ENCODE peak calls at places on chromosomes 16 and 17, in seven cellular contexts. One of them, this sample, is unnamed.

GRCh38 chr16:27169511-27170071 is 33.7 kb upstream of the KDM8 start:
- DNase-seq in MM.1S: peak; percentile 74
- DNase-seq in tibial artery: no peak
- DNase-seq in cardiac muscle cell: no peak
- DNase-seq in cardiac fibroblast: peak; percentile 89
- DNase-seq in right lobe of liver: peak; percentile 32
- DNase-seq in AG10803: peak; percentile 92
- DNase-seq in this sample: no peak

GRCh38 chr16:11384184-11384955 is 39.1 kb downstream of the RMI2 start:
- DNase-seq in MM.1S: no peak
- DNase-seq in tibial artery: no peak
- DNase-seq in cardiac muscle cell: no peak
- DNase-seq in cardiac fibroblast: no peak
- DNase-seq in right lobe of liver: no peak
- DNase-seq in AG10803: no peak
- DNase-seq in this sample: no peak

GRCh38 chr16:67423634-67424575 is 7.0 kb upstream of the HSD11B2 start:
- DNase-seq in MM.1S: no peak
- DNase-seq in tibial artery: no peak
- DNase-seq in cardiac muscle cell: no peak
- DNase-seq in cardiac fibroblast: no peak
- DNase-seq in right lobe of liver: no peak
- DNase-seq in AG10803: no peak
- DNase-seq in this sample: no peak

GRCh38 chr17:34556951-34557350 is 22.4 kb upstream of the TMEM132E start:
- DNase-seq in MM.1S: no peak
- DNase-seq in tibial artery: no peak
- DNase-seq in cardiac muscle cell: no peak
- DNase-seq in cardiac fibroblast: no peak
- DNase-seq in right lobe of liver: no peak
- DNase-seq in AG10803: no peak
- DNase-seq in this sample: no peak

GRCh38 chr17:13017623-13018462 is at the start of gene ELAC2:
- DNase-seq in MM.1S: peak; percentile 98
- DNase-seq in tibial artery: peak; percentile 99
- DNase-seq in cardiac muscle cell: peak; percentile 99
- DNase-seq in cardiac fibroblast: peak; percentile 99
- DNase-seq in right lobe of liver: peak; percentile 97
- DNase-seq in AG10803: peak; percentile 99
- DNase-seq in this sample: peak; percentile 97

GRCh38 chr17:44922136-44922535 is 6.8 kb upstream of the GFAP start:
- DNase-seq in MM.1S: no peak
- DNase-seq in tibial artery: peak; percentile 24
- DNase-seq in cardiac muscle cell: no peak
- DNase-seq in cardiac fibroblast: no peak
- DNase-seq in right lobe of liver: no peak
- DNase-seq in AG10803: no peak
- DNase-seq in this sample: no peak

GRCh38 chr17:81519284-81520020 is 6.9 kb upstream of the ACTG1 start:
- DNase-seq in MM.1S: peak; percentile 77
- DNase-seq in tibial artery: peak; percentile 73
- DNase-seq in cardiac muscle cell: peak; percentile 53
- DNase-seq in cardiac fibroblast: no peak
- DNase-seq in right lobe of liver: peak; percentile 71
- DNase-seq in AG10803: no peak
- DNase-seq in this sample: no peak

GRCh38 chr16:6081320-6081976 is 983.9 kb upstream of the EEF2KMT start:
- DNase-seq in MM.1S: peak; percentile 53
- DNase-seq in tibial artery: no peak
- DNase-seq in cardiac muscle cell: peak; percentile 45
- DNase-seq in cardiac fibroblast: no peak
- DNase-seq in right lobe of liver: no peak
- DNase-seq in AG10803: no peak
- DNase-seq in this sample: no peak

GRCh38 chr16:2858245-2859025 is 465 bp upstream of the PRSS22 start:
- DNase-seq in MM.1S: no peak
- DNase-seq in tibial artery: peak; percentile 58
- DNase-seq in cardiac muscle cell: no peak
- DNase-seq in cardiac fibroblast: no peak
- DNase-seq in right lobe of liver: no peak
- DNase-seq in AG10803: no peak
- DNase-seq in this sample: no peak

GRCh38 chr17:31321481-31321880 is at the start of gene EVI2A:
- DNase-seq in MM.1S: peak; percentile 97
- DNase-seq in tibial artery: no peak
- DNase-seq in cardiac muscle cell: no peak
- DNase-seq in cardiac fibroblast: peak; percentile 81
- DNase-seq in right lobe of liver: no peak
- DNase-seq in AG10803: peak; percentile 70
- DNase-seq in this sample: peak; percentile 84

GRCh38 chr17:79619196-79619595 is 8.3 kb upstream of the RBFOX3 start:
- DNase-seq in MM.1S: no peak
- DNase-seq in tibial artery: peak; percentile 45
- DNase-seq in cardiac muscle cell: no peak
- DNase-seq in cardiac fibroblast: no peak
- DNase-seq in right lobe of liver: peak; percentile 2
- DNase-seq in AG10803: no peak
- DNase-seq in this sample: no peak

GRCh38 chr16:31202402-31203385 is at the start of gene PYCARD:
- DNase-seq in MM.1S: peak; percentile 25
- DNase-seq in tibial artery: peak; percentile 77
- DNase-seq in cardiac muscle cell: peak; percentile 43
- DNase-seq in cardiac fibroblast: peak; percentile 50
- DNase-seq in right lobe of liver: peak; percentile 70
- DNase-seq in AG10803: peak; percentile 32
- DNase-seq in this sample: no peak

GRCh38 chr16:85699628-85700027 is 10.9 kb upstream of the GINS2 start:
- DNase-seq in MM.1S: no peak
- DNase-seq in tibial artery: no peak
- DNase-seq in cardiac muscle cell: peak; percentile 68
- DNase-seq in cardiac fibroblast: peak; percentile 72
- DNase-seq in right lobe of liver: no peak
- DNase-seq in AG10803: peak; percentile 53
- DNase-seq in this sample: no peak

GRCh38 chr16:52070341-52071057 is 476.4 kb downstream of the TOX3 start:
- DNase-seq in MM.1S: no peak
- DNase-seq in tibial artery: no peak
- DNase-seq in cardiac muscle cell: no peak
- DNase-seq in cardiac fibroblast: no peak
- DNase-seq in right lobe of liver: no peak
- DNase-seq in AG10803: no peak
- DNase-seq in this sample: no peak

GRCh38 chr16:56606688-56607618 is 1.4 kb upstream of the MT2A start:
- DNase-seq in MM.1S: no peak
- DNase-seq in tibial artery: peak; percentile 92
- DNase-seq in cardiac muscle cell: no peak
- DNase-seq in cardiac fibroblast: peak; percentile 98
- DNase-seq in right lobe of liver: peak; percentile 89
- DNase-seq in AG10803: peak; percentile 99
- DNase-seq in this sample: no peak

GRCh38 chr17:40316571-40317344 is 7.8 kb downstream of the RARA start:
- DNase-seq in MM.1S: no peak
- DNase-seq in tibial artery: peak; percentile 82
- DNase-seq in cardiac muscle cell: peak; percentile 82
- DNase-seq in cardiac fibroblast: peak; percentile 75
- DNase-seq in right lobe of liver: peak; percentile 85
- DNase-seq in AG10803: peak; percentile 87
- DNase-seq in this sample: no peak

GRCh38 chr16:11219188-11219587 is 36.8 kb downstream of the SOCS1 start:
- DNase-seq in MM.1S: no peak
- DNase-seq in tibial artery: no peak
- DNase-seq in cardiac muscle cell: no peak
- DNase-seq in cardiac fibroblast: peak; percentile 41
- DNase-seq in right lobe of liver: no peak
- DNase-seq in AG10803: no peak
- DNase-seq in this sample: no peak

GRCh38 chr17:7573324-7574080 is 5.9 kb upstream of the CD68 start:
- DNase-seq in MM.1S: peak; percentile 87
- DNase-seq in tibial artery: peak; percentile 96
- DNase-seq in cardiac muscle cell: peak; percentile 94
- DNase-seq in cardiac fibroblast: peak; percentile 97
- DNase-seq in right lobe of liver: peak; percentile 90
- DNase-seq in AG10803: peak; percentile 90
- DNase-seq in this sample: no peak

GRCh38 chr17:83178533-83179201 is 99.3 kb downstream of the METRNL start:
- DNase-seq in MM.1S: no peak
- DNase-seq in tibial artery: no peak
- DNase-seq in cardiac muscle cell: no peak
- DNase-seq in cardiac fibroblast: no peak
- DNase-seq in right lobe of liver: peak; percentile 14
- DNase-seq in AG10803: no peak
- DNase-seq in this sample: no peak

GRCh38 chr16:1089822-1090619 is 6.0 kb downstream of the C1QTNF8 start:
- DNase-seq in MM.1S: no peak
- DNase-seq in tibial artery: peak; percentile 92
- DNase-seq in cardiac muscle cell: no peak
- DNase-seq in cardiac fibroblast: no peak
- DNase-seq in right lobe of liver: peak; percentile 68
- DNase-seq in AG10803: no peak
- DNase-seq in this sample: no peak

GRCh38 chr16:67112591-67113399 is 3.1 kb downstream of the PHAF1 start:
- DNase-seq in MM.1S: no peak
- DNase-seq in tibial artery: no peak
- DNase-seq in cardiac muscle cell: no peak
- DNase-seq in cardiac fibroblast: no peak
- DNase-seq in right lobe of liver: no peak
- DNase-seq in AG10803: no peak
- DNase-seq in this sample: no peak

GRCh38 chr16:57484515-57485005 is 1.7 kb downstream of the DOK4 start:
- DNase-seq in MM.1S: no peak
- DNase-seq in tibial artery: peak; percentile 57
- DNase-seq in cardiac muscle cell: no peak
- DNase-seq in cardiac fibroblast: no peak
- DNase-seq in right lobe of liver: no peak
- DNase-seq in AG10803: no peak
- DNase-seq in this sample: no peak

GRCh38 chr17:32912218-32912897 is 15.6 kb upstream of the TMEM98 start:
- DNase-seq in MM.1S: no peak
- DNase-seq in tibial artery: peak; percentile 82
- DNase-seq in cardiac muscle cell: peak; percentile 49
- DNase-seq in cardiac fibroblast: peak; percentile 78
- DNase-seq in right lobe of liver: peak; percentile 35
- DNase-seq in AG10803: peak; percentile 77
- DNase-seq in this sample: no peak

GRCh38 chr17:82246040-82246364 is 17.2 kb downstream of the SLC16A3 start:
- DNase-seq in MM.1S: no peak
- DNase-seq in tibial artery: no peak
- DNase-seq in cardiac muscle cell: no peak
- DNase-seq in cardiac fibroblast: no peak
- DNase-seq in right lobe of liver: no peak
- DNase-seq in AG10803: no peak
- DNase-seq in this sample: no peak

DNA sequence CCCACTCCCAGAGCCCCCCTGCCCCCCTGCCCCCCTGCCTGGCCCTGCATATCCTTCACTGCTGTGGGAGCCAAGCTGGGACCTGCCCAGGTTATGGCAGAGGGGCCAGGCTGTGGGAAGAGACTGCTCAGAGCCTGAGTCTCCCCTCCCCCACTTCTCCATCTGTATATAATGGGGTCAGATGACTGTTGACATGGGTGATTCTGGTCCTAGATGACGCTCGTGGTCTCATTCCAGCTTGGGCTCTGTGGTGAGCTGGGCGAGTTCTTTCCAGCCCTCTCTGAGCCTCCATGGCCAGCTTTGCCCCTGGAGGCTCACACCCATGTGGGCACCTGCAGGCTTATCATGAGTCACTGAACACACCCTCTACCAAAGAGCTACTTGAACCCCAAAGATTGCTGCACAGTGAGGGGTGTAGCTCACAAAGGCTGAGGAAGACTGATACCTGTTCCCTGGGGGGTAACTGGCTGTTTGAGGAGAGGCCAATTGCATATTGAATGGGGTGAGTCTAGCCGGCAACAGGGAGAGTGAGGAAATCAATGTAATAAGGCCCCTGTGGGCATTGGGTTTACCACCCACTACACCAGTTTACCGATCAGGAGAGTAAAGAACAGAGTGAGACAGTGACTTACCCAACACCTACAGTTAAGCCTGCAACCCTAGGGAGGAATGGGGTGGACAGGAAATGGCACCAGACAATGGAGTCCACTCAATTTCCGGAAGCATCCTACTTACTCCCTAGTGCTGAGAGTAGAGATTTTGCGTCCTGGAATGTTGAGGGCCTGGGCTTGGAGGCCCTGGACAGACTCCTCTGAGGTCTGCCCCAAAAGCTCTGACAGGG is 4.2 kb upstream of the SREBF1 start:
- DNase-seq in MM.1S: no peak
- DNase-seq in tibial artery: peak; percentile 78
- DNase-seq in cardiac muscle cell: no peak
- DNase-seq in cardiac fibroblast: peak; percentile 55
- DNase-seq in right lobe of liver: no peak
- DNase-seq in AG10803: peak; percentile 51
- DNase-seq in this sample: no peak
- H3K4me3 ChIP-seq in MM.1S: no peak overlapping the region
- H3K4me3 ChIP-seq in tibial artery: peak overlapping the region; percentile 55
- H3K4me3 ChIP-seq in cardiac muscle cell: no peak overlapping the region
- H3K4me3 ChIP-seq in cardiac fibroblast: no peak overlapping the region
- H3K4me3 ChIP-seq in right lobe of liver: peak overlapping the region; percentile 8
- H3K4me3 ChIP-seq in AG10803: peak overlapping the region; percentile 61
- H3K4me3 ChIP-seq in this sample: peak overlapping the region; percentile 59

GRCh38 chr16:84495506-84495905 is 9.0 kb downstream of the MEAK7 start:
- DNase-seq in MM.1S: no peak
- DNase-seq in tibial artery: no peak
- DNase-seq in cardiac muscle cell: no peak
- DNase-seq in cardiac fibroblast: no peak
- DNase-seq in right lobe of liver: no peak
- DNase-seq in AG10803: no peak
- DNase-seq in this sample: no peak
- H3K4me3 ChIP-seq in MM.1S: no peak overlapping the region
- H3K4me3 ChIP-seq in tibial artery: no peak overlapping the region
- H3K4me3 ChIP-seq in cardiac muscle cell: no peak overlapping the region
- H3K4me3 ChIP-seq in cardiac fibroblast: no peak overlapping the region
- H3K4me3 ChIP-seq in right lobe of liver: no peak overlapping the region
- H3K4me3 ChIP-seq in AG10803: no peak overlapping the region
- H3K4me3 ChIP-seq in this sample: no peak overlapping the region

GRCh38 chr16:14072360-14072759 is 1.2 kb downstream of the MRTFB start:
- DNase-seq in MM.1S: no peak
- DNase-seq in tibial artery: no peak
- DNase-seq in cardiac muscle cell: no peak
- DNase-seq in cardiac fibroblast: no peak
- DNase-seq in right lobe of liver: no peak
- DNase-seq in AG10803: no peak
- DNase-seq in this sample: no peak
- H3K4me3 ChIP-seq in MM.1S: peak overlapping the region; percentile 85
- H3K4me3 ChIP-seq in tibial artery: peak overlapping the region; percentile 77
- H3K4me3 ChIP-seq in cardiac muscle cell: peak overlapping the region; percentile 96
- H3K4me3 ChIP-seq in cardiac fibroblast: no peak overlapping the region
- H3K4me3 ChIP-seq in right lobe of liver: peak overlapping the region; percentile 84
- H3K4me3 ChIP-seq in AG10803: peak overlapping the region; percentile 75
- H3K4me3 ChIP-seq in this sample: no peak overlapping the region

DNA sequence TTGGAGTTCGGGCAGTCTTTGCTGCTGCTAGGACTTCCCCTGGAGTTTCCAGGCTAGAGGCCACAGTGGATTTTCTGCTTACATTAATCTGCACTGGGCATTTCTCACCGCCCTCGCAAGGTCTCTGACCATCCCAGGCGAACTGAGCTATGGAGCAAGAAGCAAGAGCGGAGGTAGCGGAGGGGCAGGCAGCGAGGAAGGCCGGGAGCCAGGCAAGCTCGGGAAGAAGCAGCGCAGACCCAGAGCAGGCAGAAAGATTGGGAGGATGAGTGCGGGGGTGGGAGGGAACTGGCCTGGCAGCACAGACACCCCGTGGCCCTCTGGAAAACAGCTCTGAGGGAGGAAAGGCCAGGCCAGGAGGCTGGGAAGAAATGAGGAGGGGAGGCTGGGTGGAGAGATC is 3.8 kb downstream of the COTL1 start:
- DNase-seq in MM.1S: no peak
- DNase-seq in tibial artery: no peak
- DNase-seq in cardiac muscle cell: no peak
- DNase-seq in cardiac fibroblast: no peak
- DNase-seq in right lobe of liver: no peak
- DNase-seq in AG10803: no peak
- DNase-seq in this sample: no peak
- H3K4me3 ChIP-seq in MM.1S: no peak overlapping the region
- H3K4me3 ChIP-seq in tibial artery: no peak overlapping the region
- H3K4me3 ChIP-seq in cardiac muscle cell: no peak overlapping the region
- H3K4me3 ChIP-seq in cardiac fibroblast: no peak overlapping the region
- H3K4me3 ChIP-seq in right lobe of liver: no peak overlapping the region
- H3K4me3 ChIP-seq in AG10803: no peak overlapping the region
- H3K4me3 ChIP-seq in this sample: peak overlapping the region; percentile 96